ENCODE peak calls at places on chromosomes 7 and 10, in seven cellular contexts. One of them, this sample, is unnamed. For H3K4me1, the result is how much of the 10 kb centered on the place peaks cover.

GRCh38 chr10:67612577-67613537 is 83.1 kb downstream of the CTNNA3 start:
- DNase-seq in A549: no peak
- DNase-seq in cardiac muscle cell: no peak
- DNase-seq in stomach: no peak
- DNase-seq in right lobe of liver: no peak
- DNase-seq in mammary epithelial cell: peak
- DNase-seq in heart left ventricle: no peak
- DNase-seq in this sample: no peak

GRCh38 chr7:100154651-100155491 is 3.7 kb downstream of the TRAPPC14 start:
- DNase-seq in right lobe of liver: no peak
- DNase-seq in heart left ventricle: no peak
- DNase-seq in stomach: no peak
- DNase-seq in A549: no peak
- DNase-seq in mammary epithelial cell: no peak
- DNase-seq in cardiac muscle cell: no peak
- DNase-seq in this sample: no peak

GRCh38 chr7:66099551-66100407 is 14.9 kb upstream of the CRCP start:
- DNase-seq in A549: peak
- DNase-seq in cardiac muscle cell: peak
- DNase-seq in right lobe of liver: peak
- DNase-seq in stomach: peak
- DNase-seq in heart left ventricle: no peak
- DNase-seq in mammary epithelial cell: peak
- DNase-seq in this sample: peak

GRCh38 chr10:93893646-93894515 is at the start of gene SLC35G1:
- DNase-seq in heart left ventricle: peak
- DNase-seq in mammary epithelial cell: peak
- DNase-seq in A549: peak
- DNase-seq in cardiac muscle cell: peak
- DNase-seq in stomach: peak
- DNase-seq in right lobe of liver: peak
- DNase-seq in this sample: peak

GRCh38 chr7:87463982-87464381 is 11.5 kb downstream of the ABCB4 start:
- DNase-seq in heart left ventricle: no peak
- DNase-seq in A549: no peak
- DNase-seq in right lobe of liver: peak
- DNase-seq in mammary epithelial cell: no peak
- DNase-seq in stomach: no peak
- DNase-seq in cardiac muscle cell: no peak
- DNase-seq in this sample: no peak

GRCh38 chr10:100186253-100186780 is 488 bp upstream of the ERLIN1 start:
- DNase-seq in right lobe of liver: no peak
- DNase-seq in heart left ventricle: peak
- DNase-seq in A549: peak
- DNase-seq in mammary epithelial cell: no peak
- DNase-seq in stomach: no peak
- DNase-seq in cardiac muscle cell: peak
- DNase-seq in this sample: peak

GRCh38 chr10:29681700-29682444 is 47.1 kb upstream of the SVIL start:
- DNase-seq in mammary epithelial cell: no peak
- DNase-seq in cardiac muscle cell: no peak
- DNase-seq in right lobe of liver: no peak
- DNase-seq in stomach: no peak
- DNase-seq in A549: no peak
- DNase-seq in heart left ventricle: peak
- DNase-seq in this sample: peak

GRCh38 chr10:78047314-78047891 is 13.7 kb downstream of the RPS24 start:
- DNase-seq in A549: peak
- DNase-seq in right lobe of liver: peak
- DNase-seq in stomach: peak
- DNase-seq in heart left ventricle: peak
- DNase-seq in cardiac muscle cell: peak
- DNase-seq in mammary epithelial cell: peak
- DNase-seq in this sample: peak

GRCh38 chr7:43700059-43700501 is 29.2 kb downstream of the COA1 start:
- DNase-seq in stomach: no peak
- DNase-seq in heart left ventricle: no peak
- DNase-seq in A549: peak
- DNase-seq in cardiac muscle cell: peak
- DNase-seq in mammary epithelial cell: peak
- DNase-seq in right lobe of liver: no peak
- DNase-seq in this sample: no peak

GRCh38 chr7:12851841-12852240 is 164.4 kb downstream of the ARL4A start:
- DNase-seq in right lobe of liver: no peak
- DNase-seq in heart left ventricle: no peak
- DNase-seq in A549: no peak
- DNase-seq in mammary epithelial cell: no peak
- DNase-seq in stomach: no peak
- DNase-seq in cardiac muscle cell: no peak
- DNase-seq in this sample: no peak

GRCh38 chr10:46229144-46229563 is 57.6 kb upstream of the ANTXRL start:
- DNase-seq in A549: peak
- DNase-seq in right lobe of liver: no peak
- DNase-seq in cardiac muscle cell: peak
- DNase-seq in mammary epithelial cell: no peak
- DNase-seq in heart left ventricle: no peak
- DNase-seq in stomach: peak
- DNase-seq in this sample: no peak

GRCh38 chr10:34941471-34942357 is 126.6 kb upstream of the PARD3 start:
- DNase-seq in A549: no peak
- DNase-seq in heart left ventricle: no peak
- DNase-seq in mammary epithelial cell: peak
- DNase-seq in right lobe of liver: no peak
- DNase-seq in cardiac muscle cell: no peak
- DNase-seq in stomach: no peak
- DNase-seq in this sample: no peak

GRCh38 chr7:138784692-138785091 is 13.1 kb upstream of the TMEM213 start:
- DNase-seq in cardiac muscle cell: no peak
- DNase-seq in heart left ventricle: no peak
- DNase-seq in right lobe of liver: no peak
- DNase-seq in stomach: no peak
- DNase-seq in A549: no peak
- DNase-seq in mammary epithelial cell: peak
- DNase-seq in this sample: no peak

GRCh38 chr7:88927-89921 is 103.1 kb upstream of the FAM20C start:
- DNase-seq in right lobe of liver: no peak
- DNase-seq in heart left ventricle: peak
- DNase-seq in cardiac muscle cell: no peak
- DNase-seq in mammary epithelial cell: peak
- DNase-seq in A549: no peak
- DNase-seq in stomach: peak
- DNase-seq in this sample: no peak
- H3K4me1 ChIP-seq in right lobe of liver: under half
- H3K4me1 ChIP-seq in heart left ventricle: under half
- H3K4me1 ChIP-seq in cardiac muscle cell: under half
- H3K4me1 ChIP-seq in mammary epithelial cell: half or more
- H3K4me1 ChIP-seq in A549: under half
- H3K4me1 ChIP-seq in stomach: under half
- H3K4me1 ChIP-seq in this sample: under half

DNA sequence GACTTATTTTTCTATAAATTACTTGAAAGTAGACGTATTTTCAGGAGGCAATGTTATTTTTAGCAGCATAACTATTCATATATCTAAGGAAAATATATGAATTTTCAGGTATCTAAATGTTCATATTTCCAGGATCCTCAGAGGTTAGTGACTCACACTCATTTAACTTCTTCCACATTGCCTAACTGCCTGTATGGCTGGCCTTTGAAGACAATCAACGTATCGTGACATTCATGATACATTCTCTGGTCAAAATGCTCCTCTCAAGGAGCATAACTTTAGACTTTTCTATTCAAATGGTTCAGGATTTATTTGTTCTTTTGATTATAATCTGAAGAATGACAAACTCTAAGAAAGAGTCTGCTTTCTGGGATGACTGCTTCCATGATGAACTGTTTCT is 89.3 kb downstream of the SEMA3C start:
- DNase-seq in mammary epithelial cell: peak
- DNase-seq in cardiac muscle cell: no peak
- DNase-seq in right lobe of liver: no peak
- DNase-seq in A549: no peak
- DNase-seq in heart left ventricle: no peak
- DNase-seq in stomach: no peak
- DNase-seq in this sample: no peak
- H3K4me1 ChIP-seq in mammary epithelial cell: half or more
- H3K4me1 ChIP-seq in cardiac muscle cell: under half
- H3K4me1 ChIP-seq in right lobe of liver: under half
- H3K4me1 ChIP-seq in A549: half or more
- H3K4me1 ChIP-seq in heart left ventricle: under half
- H3K4me1 ChIP-seq in stomach: under half
- H3K4me1 ChIP-seq in this sample: under half

GRCh38 chr10:123554656-123555055 is 111.5 kb upstream of the GPR26 start:
- DNase-seq in mammary epithelial cell: no peak
- DNase-seq in heart left ventricle: no peak
- DNase-seq in right lobe of liver: no peak
- DNase-seq in cardiac muscle cell: no peak
- DNase-seq in stomach: no peak
- DNase-seq in A549: no peak
- DNase-seq in this sample: no peak

GRCh38 chr10:123550680-123551096 is 115.5 kb upstream of the GPR26 start:
- DNase-seq in heart left ventricle: no peak
- DNase-seq in right lobe of liver: no peak
- DNase-seq in mammary epithelial cell: no peak
- DNase-seq in cardiac muscle cell: no peak
- DNase-seq in stomach: no peak
- DNase-seq in A549: no peak
- DNase-seq in this sample: no peak

GRCh38 chr10:123551259-123551658 is 114.9 kb upstream of the GPR26 start:
- DNase-seq in right lobe of liver: no peak
- DNase-seq in mammary epithelial cell: no peak
- DNase-seq in stomach: no peak
- DNase-seq in heart left ventricle: no peak
- DNase-seq in cardiac muscle cell: no peak
- DNase-seq in A549: no peak
- DNase-seq in this sample: no peak

GRCh38 chr10:123553810-123554430 is 112.2 kb upstream of the GPR26 start:
- DNase-seq in A549: no peak
- DNase-seq in mammary epithelial cell: no peak
- DNase-seq in cardiac muscle cell: no peak
- DNase-seq in stomach: no peak
- DNase-seq in right lobe of liver: no peak
- DNase-seq in heart left ventricle: no peak
- DNase-seq in this sample: no peak

DNA sequence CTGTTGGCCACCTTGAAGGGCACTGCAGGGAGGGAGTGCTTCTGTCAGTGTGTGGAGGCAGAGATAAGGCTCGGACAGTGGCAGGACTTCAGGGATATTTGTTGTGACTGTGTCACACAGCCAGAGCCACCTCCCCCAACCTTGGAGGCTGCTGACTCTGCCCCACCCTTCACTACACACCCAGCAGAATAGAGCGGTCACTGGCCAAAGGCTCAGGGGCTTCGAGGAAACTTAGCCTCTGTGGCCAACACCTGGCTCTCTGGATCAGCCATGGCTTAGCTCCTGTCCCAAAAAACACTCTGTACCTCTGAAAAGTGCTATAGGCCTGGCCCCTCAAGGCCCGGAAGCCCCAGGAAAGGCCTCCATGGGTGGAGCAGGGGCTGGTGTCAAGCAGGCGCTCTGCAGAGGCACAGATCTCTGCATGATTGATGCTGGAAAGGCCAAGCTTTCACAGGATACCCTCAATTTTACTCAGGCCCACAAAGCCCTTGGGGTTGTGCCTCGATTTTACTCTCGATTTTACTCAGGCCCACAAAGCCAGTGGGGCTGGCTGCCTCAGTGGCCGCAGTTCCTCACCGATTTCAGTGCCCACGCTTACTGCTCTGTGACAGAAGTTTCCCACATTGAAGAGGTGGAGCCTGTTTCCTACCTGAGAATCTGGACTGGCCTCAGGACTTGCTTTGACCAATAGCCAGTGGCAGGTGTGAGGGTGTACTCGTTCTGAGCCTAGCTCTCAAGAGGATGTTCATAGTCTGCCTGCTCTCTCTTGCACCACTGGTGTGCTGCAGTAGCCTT is 113.2 kb upstream of the GPR26 start:
- DNase-seq in right lobe of liver: no peak
- DNase-seq in cardiac muscle cell: no peak
- DNase-seq in A549: no peak
- DNase-seq in stomach: no peak
- DNase-seq in mammary epithelial cell: no peak
- DNase-seq in heart left ventricle: no peak
- DNase-seq in this sample: peak
- H3K4me1 ChIP-seq in right lobe of liver: under half
- H3K4me1 ChIP-seq in cardiac muscle cell: under half
- H3K4me1 ChIP-seq in A549: under half
- H3K4me1 ChIP-seq in stomach: under half
- H3K4me1 ChIP-seq in mammary epithelial cell: under half
- H3K4me1 ChIP-seq in heart left ventricle: under half
- H3K4me1 ChIP-seq in this sample: under half

GRCh38 chr10:33260403-33261239 is 73.8 kb downstream of the NRP1 start:
- DNase-seq in A549: no peak
- DNase-seq in mammary epithelial cell: no peak
- DNase-seq in cardiac muscle cell: no peak
- DNase-seq in right lobe of liver: no peak
- DNase-seq in stomach: no peak
- DNase-seq in heart left ventricle: no peak
- DNase-seq in this sample: no peak

GRCh38 chr10:33262871-33263270 is 71.6 kb downstream of the NRP1 start:
- DNase-seq in heart left ventricle: no peak
- DNase-seq in right lobe of liver: no peak
- DNase-seq in A549: no peak
- DNase-seq in stomach: no peak
- DNase-seq in cardiac muscle cell: no peak
- DNase-seq in mammary epithelial cell: no peak
- DNase-seq in this sample: no peak

GRCh38 chr10:33257439-33257838 is 77.0 kb downstream of the NRP1 start:
- DNase-seq in mammary epithelial cell: no peak
- DNase-seq in stomach: no peak
- DNase-seq in right lobe of liver: no peak
- DNase-seq in A549: no peak
- DNase-seq in cardiac muscle cell: no peak
- DNase-seq in heart left ventricle: no peak
- DNase-seq in this sample: no peak

GRCh38 chr10:33254556-33255160 is 79.8 kb downstream of the NRP1 start:
- DNase-seq in heart left ventricle: no peak
- DNase-seq in right lobe of liver: no peak
- DNase-seq in cardiac muscle cell: no peak
- DNase-seq in mammary epithelial cell: no peak
- DNase-seq in stomach: no peak
- DNase-seq in A549: no peak
- DNase-seq in this sample: no peak

GRCh38 chr10:33258951-33259350 is 75.5 kb downstream of the NRP1 start:
- DNase-seq in right lobe of liver: no peak
- DNase-seq in A549: no peak
- DNase-seq in heart left ventricle: no peak
- DNase-seq in cardiac muscle cell: no peak
- DNase-seq in mammary epithelial cell: peak
- DNase-seq in stomach: no peak
- DNase-seq in this sample: no peak
- H3K4me1 ChIP-seq in right lobe of liver: under half
- H3K4me1 ChIP-seq in A549: half or more
- H3K4me1 ChIP-seq in heart left ventricle: under half
- H3K4me1 ChIP-seq in cardiac muscle cell: under half
- H3K4me1 ChIP-seq in mammary epithelial cell: under half
- H3K4me1 ChIP-seq in stomach: under half
- H3K4me1 ChIP-seq in this sample: under half

GRCh38 chr10:63702107-63702506 is 180.9 kb downstream of the REEP3 start:
- DNase-seq in right lobe of liver: peak
- DNase-seq in cardiac muscle cell: no peak
- DNase-seq in stomach: no peak
- DNase-seq in A549: no peak
- DNase-seq in mammary epithelial cell: no peak
- DNase-seq in heart left ventricle: no peak
- DNase-seq in this sample: no peak
- H3K4me1 ChIP-seq in right lobe of liver: under half
- H3K4me1 ChIP-seq in cardiac muscle cell: under half
- H3K4me1 ChIP-seq in stomach: half or more
- H3K4me1 ChIP-seq in A549: half or more
- H3K4me1 ChIP-seq in mammary epithelial cell: under half
- H3K4me1 ChIP-seq in heart left ventricle: under half
- H3K4me1 ChIP-seq in this sample: under half